ENCODE peak calls at places on chromosomes 1 and 21, in six cellular contexts. X, C, Z, J, H and O are unnamed samples.

GRCh38 chr1:242197907-242198306 is 199.0 kb upstream of the MAP1LC3C start:
- DNase-seq in H (no peak), J (no peak), Z (no peak), X (no peak), C (no peak), O (no peak)

GRCh38 chr1:232340448-232340847 is 289.5 kb downstream of the SIPA1L2 start:
- DNase-seq in X (no peak), J (no peak), Z (no peak), H (no peak), C (no peak), O (no peak)

GRCh38 chr21:30740462-30740861 is 6.6 kb downstream of the KRTAP21-2 start:
- DNase-seq in Z (no peak), H (no peak), C (no peak), J (no peak), X (no peak), O (no peak)

GRCh38 chr1:59605761-59606160 is 209.0 kb upstream of the HOOK1 start:
- DNase-seq in H (no peak), J (no peak), Z (no peak), C (no peak), X (peak; percentile 78), O (no peak)

GRCh38 chr21:45248301-45248892 is 39.3 kb downstream of the POFUT2 start:
- DNase-seq in X (no peak), J (no peak), C (no peak), Z (no peak), H (no peak), O (no peak)

GRCh38 chr1:1236176-1236763 is 4.2 kb downstream of the B3GALT6 start:
- DNase-seq in H (no peak), J (no peak), C (no peak), X (no peak), Z (no peak), O (no peak)

GRCh38 chr1:25053576-25054075 is 123.5 kb upstream of the RUNX3 start:
- DNase-seq in Z (no peak), C (no peak), X (no peak), H (no peak), J (peak; percentile 37), O (no peak)

GRCh38 chr21:45543371-45543709 is 1.1 kb upstream of the SLC19A1 start:
- DNase-seq in X (no peak), H (peak; percentile 27), J (no peak), C (no peak), Z (peak; percentile 67), O (no peak)

GRCh38 chr1:44672956-44673674 is 1.2 kb downstream of the TMEM53 start:
- DNase-seq in Z (no peak), X (no peak), J (peak; percentile 44), H (no peak), C (no peak), O (no peak)

DNA sequence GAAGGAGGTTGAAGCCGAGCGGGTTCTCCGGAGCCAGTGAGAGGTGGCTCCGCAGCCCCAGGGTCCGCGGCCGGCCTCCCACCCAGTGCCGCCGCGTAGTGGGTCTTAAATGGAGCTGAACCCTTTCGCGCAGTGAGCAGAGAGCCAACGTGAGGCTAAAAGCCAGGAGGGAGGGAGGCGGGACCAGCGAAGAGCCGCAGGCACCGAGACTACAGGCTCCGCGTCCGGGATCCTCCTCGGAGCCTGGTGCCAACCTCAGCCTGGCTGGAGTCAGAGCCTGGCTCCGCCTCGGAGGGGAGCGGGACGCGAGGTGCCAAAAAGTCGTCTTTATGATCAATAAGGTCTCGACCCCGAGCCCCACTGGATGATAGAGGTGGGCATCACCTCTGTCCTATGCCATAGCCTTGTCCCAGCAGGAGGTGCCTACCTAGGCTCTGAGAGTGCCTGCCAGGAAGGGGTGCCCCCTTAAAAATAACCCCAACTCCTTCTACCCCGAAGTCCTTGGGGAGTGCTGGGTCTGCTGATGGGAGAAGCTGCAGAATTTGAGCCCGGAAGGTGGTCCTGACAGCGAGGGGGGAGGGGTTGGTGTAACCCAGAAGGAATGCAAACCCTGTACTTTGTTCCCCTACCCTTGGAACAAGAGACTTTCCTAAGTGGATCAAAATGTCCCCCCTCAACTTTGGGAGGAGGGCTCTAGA is 1.6 kb downstream of the IGSF21 start:
- DNase-seq in Z (no peak), C (no peak), J (no peak), X (no peak), H (no peak), O (no peak)
- H3K4me3 ChIP-seq in Z (peak overlapping the region; percentile 43), C (no peak overlapping the region), J (no peak overlapping the region), X (no peak overlapping the region), H (no peak overlapping the region), O (no peak overlapping the region)

DNA sequence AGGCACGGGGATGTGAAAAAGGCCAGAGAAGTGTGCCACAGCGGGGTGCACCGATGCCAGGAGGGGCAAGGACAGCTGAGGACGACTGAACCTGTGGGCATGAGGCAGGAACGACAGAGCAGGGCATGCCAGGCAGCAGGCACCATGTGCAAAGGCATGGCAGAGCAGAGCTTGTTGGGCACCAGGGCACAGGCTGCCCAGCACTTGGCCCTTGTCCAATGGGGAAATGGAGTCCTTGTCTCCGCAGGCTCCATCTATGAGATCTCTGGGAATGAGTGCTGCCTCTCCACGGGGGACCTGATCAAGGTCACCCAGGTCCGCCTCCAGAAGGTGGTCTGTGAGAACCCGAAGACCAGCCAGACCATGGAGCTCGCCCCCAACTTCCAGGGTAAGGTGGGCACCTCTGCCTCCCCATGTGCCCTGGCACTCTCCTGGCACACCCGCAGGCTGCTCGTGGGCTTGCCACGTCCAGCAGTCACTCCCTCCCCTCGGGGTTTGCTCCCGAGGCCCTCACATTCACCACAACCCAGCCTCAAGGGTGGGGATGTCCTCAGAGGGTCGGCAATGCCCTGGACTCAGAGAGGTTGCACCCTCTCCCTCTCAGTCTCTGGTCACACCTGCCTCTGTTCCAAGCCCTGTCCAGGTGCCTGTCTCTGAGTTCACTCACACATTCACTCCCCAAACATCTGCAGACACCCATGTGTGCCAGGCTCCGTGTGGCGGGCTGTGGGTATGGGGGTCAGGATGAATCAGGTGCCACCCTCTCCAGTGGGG is 4.2 kb downstream of the THEMIS2 start:
- DNase-seq in C (no peak), X (no peak), J (peak; percentile 53), Z (no peak), H (no peak), O (no peak)
- H3K27ac ChIP-seq in C (peak overlapping the region; percentile 86), X (no peak overlapping the region), J (no peak overlapping the region), Z (no peak overlapping the region), H (peak overlapping the region; percentile 36), O (no peak overlapping the region)

DNA sequence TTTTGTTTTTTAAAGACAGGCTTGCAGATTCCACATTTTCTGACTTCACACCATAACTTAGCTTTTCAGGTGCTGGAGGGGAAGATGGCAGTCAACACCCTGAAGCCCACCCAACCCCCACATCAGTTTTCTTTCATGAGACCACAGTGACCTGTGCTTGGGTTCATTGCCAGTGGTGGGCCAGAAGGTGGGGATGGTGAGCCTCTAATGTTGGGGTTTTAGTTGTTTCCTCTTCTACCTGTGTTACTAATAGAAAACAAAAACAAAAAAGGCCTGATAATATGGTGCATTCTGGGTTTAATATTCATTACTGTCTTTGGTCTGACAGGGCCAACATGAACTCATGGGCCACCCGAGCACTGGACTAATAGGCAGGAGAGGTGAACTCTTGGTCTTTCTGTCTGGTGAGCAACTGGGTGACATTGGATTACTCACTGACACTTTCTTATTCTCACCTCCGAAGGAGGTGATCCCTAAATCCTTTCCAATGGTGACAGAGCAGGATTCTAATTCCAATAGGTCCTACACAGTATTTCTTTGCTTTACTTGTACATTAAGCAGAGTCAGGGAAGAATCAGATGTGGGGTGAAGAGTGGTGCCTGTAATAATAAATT is 132.8 kb downstream of the CLIC6 start:
- DNase-seq in H (no peak), C (no peak), Z (no peak), J (no peak), X (no peak), O (no peak)
- TF ChIP-seq CTCF in H (peak; percentile 2), C (peak; percentile 9), Z (no peak), J (peak; percentile 22), X (peak; percentile 28), O (no peak)

GRCh38 chr1:41366428-41367101 is 5.3 kb downstream of the FOXO6 start:
- DNase-seq in H (no peak), X (no peak), J (no peak), C (no peak), Z (no peak), O (peak; percentile 27)
- H3K4me3 ChIP-seq in H (no peak overlapping the region), X (no peak overlapping the region), J (no peak overlapping the region), C (peak overlapping the region; percentile 33), Z (peak overlapping the region; percentile 56), O (peak overlapping the region; percentile 45)

DNA sequence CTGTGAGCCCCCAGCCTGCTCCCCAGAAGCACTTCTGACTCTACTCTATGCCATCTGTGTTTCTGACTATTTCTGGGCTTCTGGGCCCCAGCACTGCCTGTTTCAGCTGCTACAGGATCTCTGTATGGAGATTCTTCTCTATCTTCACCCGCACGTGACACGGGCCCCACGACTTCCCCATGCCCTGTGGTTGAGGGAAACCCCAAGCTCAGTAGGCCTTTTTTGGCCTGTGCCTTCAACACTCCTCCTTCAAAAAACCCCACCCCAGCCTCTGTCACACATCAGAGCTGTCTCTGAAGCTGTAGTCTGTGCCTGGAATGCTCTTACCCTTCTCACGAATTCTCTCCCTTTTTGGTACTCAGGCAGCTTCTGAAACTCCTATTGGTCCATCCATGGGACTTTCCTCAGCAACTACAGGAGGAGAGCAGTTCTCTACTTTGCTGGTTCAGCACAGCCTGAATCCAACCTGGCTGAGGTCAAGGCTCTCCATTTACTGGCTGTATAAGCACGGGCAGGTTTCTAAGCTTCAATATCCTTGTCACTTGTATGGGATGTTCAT is 2.0 kb upstream of the NID1 start:
- DNase-seq in X (no peak), H (peak; percentile 49), J (peak; percentile 66), Z (peak; percentile 68), C (no peak), O (peak; percentile 68)
- H3K27ac ChIP-seq in X (no peak overlapping the region), H (peak overlapping the region; percentile 76), J (peak overlapping the region; percentile 99), Z (no peak overlapping the region), C (peak overlapping the region; percentile 95), O (no peak overlapping the region)

GRCh38 chr1:243819438-243819839 is 30.6 kb downstream of the AKT3 start:
- DNase-seq in Z (no peak), H (no peak), X (no peak), C (no peak), J (no peak), O (no peak)
- TF ChIP-seq CTCF in Z (no peak), H (no peak), X (no peak), C (no peak), J (no peak), O (no peak)

GRCh38 chr1:37925316-37925715 is 21.5 kb downstream of the INPP5B start:
- DNase-seq in Z (no peak), J (no peak), H (no peak), C (no peak), X (no peak), O (no peak)

GRCh38 chr1:37926061-37926924 is 20.6 kb downstream of the INPP5B start:
- DNase-seq in J (no peak), Z (no peak), H (no peak), X (no peak), C (no peak), O (no peak)

GRCh38 chr1:37923551-37923889 is 23.3 kb downstream of the INPP5B start:
- DNase-seq in C (no peak), X (no peak), Z (no peak), H (no peak), J (no peak), O (no peak)

GRCh38 chr1:37919277-37919676 is 27.6 kb downstream of the INPP5B start:
- DNase-seq in C (no peak), X (peak; percentile 41), H (no peak), Z (no peak), J (no peak), O (no peak)

GRCh38 chr1:37922767-37923550 is 23.9 kb downstream of the INPP5B start:
- DNase-seq in J (no peak), H (no peak), Z (no peak), X (no peak), C (no peak), O (no peak)
- H3K4me3 ChIP-seq in J (no peak overlapping the region), H (no peak overlapping the region), Z (no peak overlapping the region), X (no peak overlapping the region), C (no peak overlapping the region), O (no peak overlapping the region)

GRCh38 chr1:154490327-154490726 is 11.7 kb upstream of the TDRD10 start:
- DNase-seq in X (no peak), Z (no peak), H (no peak), C (no peak), J (no peak), O (no peak)
- H3K27ac ChIP-seq in X (no peak overlapping the region), Z (no peak overlapping the region), H (peak overlapping the region; percentile 34), C (peak overlapping the region; percentile 38), J (no peak overlapping the region), O (no peak overlapping the region)